ENCODE peak calls at places on chromosomes 3 and 15, in four cellular contexts. G is K562, S is transverse colon, R is breast epithelium. N is an unnamed sample.

GRCh38 chr3:157294953-157295352 is 135.0 kb upstream of the CCNL1 start:
- DNase-seq in G (no peak), S (no peak), R (no peak), N (no peak)

GRCh38 chr15:41607033-41607432 is 48.0 kb downstream of the TYRO3 start:
- DNase-seq in G (no peak), S (no peak), R (no peak), N (no peak)

GRCh38 chr3:35864871-35865270 is 225.5 kb downstream of the ARPP21 start:
- DNase-seq in G (no peak), S (no peak), R (no peak), N (no peak)

GRCh38 chr3:115825046-115825445 is 201.7 kb downstream of the GAP43 start:
- DNase-seq in G (no peak), S (no peak), R (no peak), N (no peak)

GRCh38 chr15:82081904-82082810 is 36.3 kb upstream of the MEX3B start:
- DNase-seq in G (peak; percentile 57), S (no peak), R (no peak), N (no peak)

GRCh38 chr3:70974752-70975151 is 608.8 kb downstream of the FOXP1 start:
- DNase-seq in G (no peak), S (no peak), R (no peak), N (no peak)

GRCh38 chr3:29937185-29937584 is 656.3 kb downstream of the RBMS3 start:
- DNase-seq in G (no peak), S (no peak), R (no peak), N (no peak)

GRCh38 chr15:77494073-77494472 is 73.4 kb downstream of the HMG20A start:
- DNase-seq in G (no peak), S (no peak), R (no peak), N (no peak)

GRCh38 chr3:39725321-39725720 is 84.1 kb upstream of the MYRIP start:
- DNase-seq in G (no peak), S (no peak), R (no peak), N (no peak)

GRCh38 chr3:187062526-187063177 is 76.6 kb downstream of the RPL39L start:
- DNase-seq in G (no peak), S (no peak), R (peak; percentile 46), N (no peak)

GRCh38 chr3:158718490-158719170 is 13.6 kb downstream of the RARRES1 start:
- DNase-seq in G (no peak), S (peak; percentile 35), R (no peak), N (no peak)

GRCh38 chr15:100245496-100245838 is 96.3 kb downstream of the ADAMTS17 start:
- DNase-seq in G (no peak), S (no peak), R (no peak), N (no peak)

GRCh38 chr3:98188553-98188952 is 22.1 kb downstream of the OR5H15 start:
- DNase-seq in G (no peak), S (no peak), R (no peak), N (no peak)

GRCh38 chr3:55481918-55482495 is 5.1 kb downstream of the WNT5A start:
- DNase-seq in G (no peak), S (no peak), R (no peak), N (no peak)

GRCh38 chr3:142886938-142887337 is 1.9 kb downstream of the PCOLCE2 start:
- DNase-seq in G (peak; percentile 16), S (no peak), R (no peak), N (no peak)

GRCh38 chr3:24410861-24411260 is 83.8 kb downstream of the THRB start:
- DNase-seq in G (peak; percentile 30), S (no peak), R (no peak), N (no peak)

GRCh38 chr3:11558918-11559815 is 84.5 kb downstream of the VGLL4 start:
- DNase-seq in G (no peak), S (no peak), R (no peak), N (no peak)

GRCh38 chr3:71785594-71786472 is 885 bp upstream of the PROK2 start:
- DNase-seq in G (no peak), S (no peak), R (no peak), N (no peak)

GRCh38 chr3:161671141-161671540 is 174.5 kb downstream of the OTOL1 start:
- DNase-seq in G (no peak), S (no peak), R (no peak), N (no peak)

GRCh38 chr3:38142959-38143358 is 4.5 kb downstream of the MYD88 start:
- DNase-seq in G (no peak), S (no peak), R (no peak), N (peak; percentile 64)

GRCh38 chr3:8145661-8146060 is 356.0 kb upstream of the LMCD1 start:
- DNase-seq in G (no peak), S (no peak), R (no peak), N (no peak)

GRCh38 chr15:85474700-85475316 is 94.4 kb downstream of the AKAP13 start:
- DNase-seq in G (no peak), S (no peak), R (no peak), N (no peak)

GRCh38 chr15:91099616-91100560 is at the start of gene SV2B:
- DNase-seq in G (peak; percentile 21), S (no peak), R (no peak), N (peak; percentile 58)

GRCh38 chr15:75606711-75607684 is 18.5 kb downstream of the SNUPN start:
- DNase-seq in G (peak; percentile 56), S (peak; percentile 45), R (no peak), N (no peak)

GRCh38 chr3:181947606-181948005 is 235.9 kb downstream of the SOX2 start:
- DNase-seq in G (no peak), S (no peak), R (no peak), N (no peak)

GRCh38 chr3:195754906-195755305 is 34.1 kb downstream of the MUC20 start:
- DNase-seq in G (no peak), S (no peak), R (no peak), N (no peak)

GRCh38 chr3:40211579-40211978 is 97.9 kb upstream of the EIF1B start:
- DNase-seq in G (no peak), S (no peak), R (no peak), N (no peak)

GRCh38 chr3:123695731-123696640 is 111.1 kb upstream of the HACD2 start:
- DNase-seq in G (no peak), S (no peak), R (no peak), N (no peak)

GRCh38 chr3:152385761-152386160 is 117.0 kb downstream of the MBNL1 start:
- DNase-seq in G (no peak), S (no peak), R (no peak), N (no peak)

GRCh38 chr3:94440767-94441493 is 378.1 kb downstream of the NSUN3 start:
- DNase-seq in G (no peak), S (no peak), R (no peak), N (no peak)

GRCh38 chr3:176469694-176470205 is 727.5 kb downstream of the TBL1XR1 start:
- DNase-seq in G (no peak), S (no peak), R (no peak), N (no peak)

DNA sequence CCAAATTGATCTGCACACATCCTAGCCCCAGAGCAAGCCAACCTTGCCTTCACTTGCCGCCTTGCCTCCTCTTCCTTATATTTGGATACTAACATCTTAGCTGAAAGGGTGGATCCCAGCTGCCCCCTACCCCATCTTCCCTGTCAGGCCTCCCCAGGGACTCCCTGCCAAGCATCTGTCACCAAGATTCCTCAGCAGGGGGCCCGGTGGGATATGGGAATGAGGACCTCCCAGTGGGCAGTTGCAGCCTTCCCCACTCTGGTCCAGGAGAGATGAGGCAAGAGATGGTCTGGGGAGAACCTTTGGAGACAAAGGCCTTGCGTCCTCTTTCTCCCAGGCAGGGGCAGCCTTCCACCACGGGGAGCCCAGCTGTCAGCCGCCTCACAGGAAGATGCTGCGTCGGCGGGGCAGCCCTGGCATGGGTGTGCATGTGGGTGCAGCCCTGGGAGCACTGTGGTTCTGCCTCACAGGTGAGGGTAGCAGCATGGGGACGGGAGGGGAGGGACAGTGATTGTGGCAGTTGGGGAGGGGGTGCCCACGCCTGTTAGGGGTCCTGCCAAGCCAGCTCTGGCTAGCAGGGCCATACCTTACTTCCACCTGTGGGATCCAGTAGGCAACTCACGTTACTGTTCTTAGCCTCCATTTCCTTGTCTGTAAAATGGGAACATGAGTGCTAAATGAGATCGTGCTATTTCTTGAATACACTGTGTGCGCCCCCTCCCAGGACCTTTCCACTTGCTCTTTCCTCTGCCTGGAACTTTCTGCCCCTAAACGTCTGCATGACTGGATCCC is 15.3 kb downstream of the CD276 start:
- DNase-seq in G (no peak), S (no peak), R (no peak), N (no peak)
- TF ChIP-seq POLR2AphosphoS5 in G (no peak), S (no peak), R (no peak), N (no peak)

GRCh38 chr3:189267981-189268613 is 96.3 kb downstream of the TPRG1 start:
- DNase-seq in G (no peak), S (no peak), R (no peak), N (no peak)
- TF ChIP-seq CTCF in G (no peak), S (no peak), R (no peak), N (no peak)

GRCh38 chr15:74422370-74422722 is 11.4 kb downstream of the SEMA7A start:
- DNase-seq in G (no peak), S (no peak), R (no peak), N (no peak)

GRCh38 chr15:74423443-74424257 is 10.1 kb downstream of the SEMA7A start:
- DNase-seq in G (peak; percentile 80), S (no peak), R (no peak), N (no peak)

GRCh38 chr15:74421302-74422245 is 12.2 kb downstream of the SEMA7A start:
- DNase-seq in G (no peak), S (no peak), R (no peak), N (no peak)

GRCh38 chr15:74424901-74425528 is 8.7 kb downstream of the SEMA7A start:
- DNase-seq in G (no peak), S (no peak), R (no peak), N (no peak)

DNA sequence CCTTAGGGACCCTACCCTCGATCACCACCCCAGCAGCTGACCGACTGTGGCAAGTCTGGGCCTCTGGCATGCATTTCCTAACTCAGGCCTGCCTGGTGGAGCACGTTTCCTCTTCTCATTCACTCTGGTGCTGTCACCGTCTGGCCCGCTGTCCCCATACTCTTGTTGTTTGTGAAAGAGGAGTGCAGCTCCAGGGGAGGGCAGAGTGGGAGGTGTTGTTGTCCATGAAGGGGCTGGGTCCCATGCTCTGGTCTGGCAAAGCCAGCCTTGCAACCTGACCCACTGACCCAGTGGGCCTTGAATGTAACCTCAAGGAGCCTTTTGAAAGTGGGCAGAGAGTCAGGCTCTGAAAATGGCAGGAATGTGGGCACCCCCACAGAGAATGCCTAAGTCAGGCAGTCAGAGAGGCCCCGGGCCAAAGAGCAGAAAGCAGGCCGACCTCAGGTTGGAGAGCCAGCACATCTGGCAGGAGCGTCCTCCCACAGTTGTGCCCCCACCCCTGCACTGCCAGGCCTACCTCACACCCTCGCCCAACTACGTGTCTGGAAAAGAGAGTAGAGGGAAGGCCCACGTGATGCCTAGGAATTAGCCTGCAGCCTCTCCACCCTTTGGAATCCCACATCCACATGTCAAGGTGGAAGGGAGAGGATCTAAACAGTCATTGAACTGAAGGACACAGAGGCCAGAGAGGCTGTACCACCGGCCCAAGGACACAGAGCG is 10.9 kb downstream of the SEMA7A start:
- DNase-seq in G (no peak), S (no peak), R (peak; percentile 79), N (no peak)
- TF ChIP-seq POLR2AphosphoS5 in G (no peak), S (no peak), R (no peak), N (no peak)

DNA sequence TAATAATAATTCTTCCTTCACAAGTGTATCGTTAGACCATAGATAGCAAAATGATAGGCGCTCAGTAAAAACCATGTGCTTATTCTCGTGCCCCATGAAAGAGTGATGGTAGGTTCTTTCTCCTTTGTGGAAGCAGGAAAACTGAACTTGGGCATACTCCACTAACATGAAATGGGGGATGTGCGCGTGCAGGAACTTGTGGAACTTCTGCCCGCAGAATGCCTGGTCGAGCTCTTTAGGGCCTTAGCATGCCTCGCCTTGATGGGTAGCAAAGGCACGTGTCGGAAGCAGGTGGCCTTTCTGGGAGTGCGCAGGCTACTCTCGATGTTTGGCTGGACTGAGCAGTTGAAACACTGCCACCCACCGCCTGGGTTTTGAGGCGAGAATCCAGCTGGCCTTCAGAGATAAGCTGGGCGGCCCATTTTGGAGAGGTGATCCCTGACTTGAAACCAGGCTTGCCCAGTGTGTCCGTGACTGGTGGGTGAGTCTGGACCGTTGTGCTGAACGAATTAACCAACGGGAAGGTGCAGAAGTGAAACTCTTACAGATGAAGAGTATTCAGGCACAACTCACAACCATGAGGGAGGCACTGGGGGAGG is 821 bp downstream of the PCCB start:
- DNase-seq in G (peak; percentile 92), S (peak; percentile 69), R (peak; percentile 37), N (no peak)
- TF ChIP-seq CTCF in G (peak; percentile 48), S (no peak), R (no peak), N (no peak)

N was measured in vagina.